ENCODE peak calls at places on chromosomes 2 and 18, in four cellular contexts. One of them, this sample, is unnamed.

GRCh38 chr2:222747526-222748160 is 76.2 kb downstream of the MOGAT1 start:
- DNase-seq in testis: no peak
- DNase-seq in left cardiac atrium: no peak
- DNase-seq in body of pancreas: no peak
- DNase-seq in this sample: no peak

GRCh38 chr2:32739679-32740078 is 111.8 kb downstream of the TTC27 start:
- DNase-seq in testis: no peak
- DNase-seq in left cardiac atrium: no peak
- DNase-seq in body of pancreas: no peak
- DNase-seq in this sample: no peak

GRCh38 chr18:77131100-77131651 is 1.4 kb downstream of the MBP start:
- DNase-seq in body of pancreas: peak
- DNase-seq in left cardiac atrium: peak
- DNase-seq in testis: no peak
- DNase-seq in this sample: peak

GRCh38 chr2:9247786-9248185 is 41.2 kb downstream of the ASAP2 start:
- DNase-seq in testis: peak
- DNase-seq in body of pancreas: peak
- DNase-seq in left cardiac atrium: no peak
- DNase-seq in this sample: no peak

GRCh38 chr2:37571571-37572136 is 99.8 kb downstream of the CDC42EP3 start:
- DNase-seq in left cardiac atrium: no peak
- DNase-seq in testis: no peak
- DNase-seq in body of pancreas: no peak
- DNase-seq in this sample: no peak

GRCh38 chr2:32732135-32732534 is 104.3 kb downstream of the TTC27 start:
- DNase-seq in left cardiac atrium: no peak
- DNase-seq in body of pancreas: no peak
- DNase-seq in testis: no peak
- DNase-seq in this sample: no peak

GRCh38 chr2:12642332-12642731 is 74.4 kb upstream of the TRIB2 start:
- DNase-seq in left cardiac atrium: no peak
- DNase-seq in body of pancreas: no peak
- DNase-seq in testis: no peak
- DNase-seq in this sample: no peak

GRCh38 chr2:54015809-54016703 is 45.3 kb upstream of the PSME4 start:
- DNase-seq in testis: no peak
- DNase-seq in left cardiac atrium: no peak
- DNase-seq in body of pancreas: no peak
- DNase-seq in this sample: no peak

GRCh38 chr18:79361766-79362522 is 33.8 kb upstream of the NFATC1 start:
- DNase-seq in left cardiac atrium: no peak
- DNase-seq in body of pancreas: no peak
- DNase-seq in testis: no peak
- DNase-seq in this sample: no peak

GRCh38 chr18:40404284-40404683 is 1550.8 kb upstream of the PIK3C3 start:
- DNase-seq in body of pancreas: no peak
- DNase-seq in testis: no peak
- DNase-seq in left cardiac atrium: no peak
- DNase-seq in this sample: no peak

GRCh38 chr2:237896507-237896892 is 37.1 kb downstream of the RAMP1 start:
- DNase-seq in body of pancreas: no peak
- DNase-seq in testis: no peak
- DNase-seq in left cardiac atrium: no peak
- DNase-seq in this sample: no peak

GRCh38 chr2:68827681-68828080 is 43.5 kb downstream of the BMP10 start:
- DNase-seq in testis: no peak
- DNase-seq in body of pancreas: no peak
- DNase-seq in left cardiac atrium: no peak
- DNase-seq in this sample: no peak